ENCODE peak calls at places on chromosomes 5 and 9, in ten cellular contexts. H is Peyer's patch, K is HCT116, P is ovary, S is upper lobe of left lung, Q is uterus, V is tibial nerve, U is GM12891, O is spleen, W is adrenal gland. G is an unnamed sample.

GRCh38 chr5:149729150-149729549 is 960 bp upstream of the PPARGC1B start:
- DNase-seq in H (no peak), U (no peak), W (no peak), S (peak; percentile 45), O (no peak), V (no peak), K (no peak), P (no peak), Q (no peak), G (no peak)

GRCh38 chr9:109652112-109652511 is 127.9 kb upstream of the PALM2AKAP2 start:
- DNase-seq in P (no peak), O (no peak), H (no peak), S (no peak), K (no peak), V (no peak), Q (no peak), U (no peak), W (no peak), G (no peak)

GRCh38 chr9:120917285-120917684 is 9.3 kb downstream of the TRAF1 start:
- DNase-seq in S (no peak), O (no peak), H (no peak), P (no peak), K (no peak), W (no peak), Q (no peak), V (no peak), U (no peak), G (no peak)

GRCh38 chr9:112540800-112541199 is 54.2 kb downstream of the KIAA1958 start:
- DNase-seq in K (no peak), O (no peak), U (no peak), Q (no peak), V (no peak), W (no peak), S (no peak), H (no peak), P (no peak), G (no peak)

GRCh38 chr9:125694478-125694877 is 12.5 kb downstream of the MAPKAP1 start:
- DNase-seq in U (no peak), K (no peak), P (no peak), Q (no peak), V (no peak), O (no peak), H (no peak), S (no peak), W (no peak), G (no peak)

GRCh38 chr5:80318212-80318611 is 1.6 kb upstream of the SPZ1 start:
- DNase-seq in W (peak; percentile 29), U (no peak), K (no peak), P (peak; percentile 34), O (no peak), S (no peak), H (no peak), Q (peak; percentile 50), V (peak; percentile 10), G (no peak)

GRCh38 chr5:14810282-14810681 is 61.3 kb downstream of the ANKH start:
- DNase-seq in P (no peak), O (no peak), H (no peak), V (no peak), K (no peak), Q (no peak), U (no peak), W (no peak), S (no peak), G (no peak)

GRCh38 chr9:129483467-129484324 is 137.2 kb downstream of the C9orf50 start:
- DNase-seq in W (peak; percentile 96), O (peak; percentile 84), P (peak; percentile 94), S (no peak), K (peak; percentile 72), H (peak; percentile 47), U (no peak), Q (peak; percentile 96), V (peak; percentile 92), G (no peak)

GRCh38 chr5:173229381-173229959 is 5.5 kb downstream of the NKX2-5 start:
- DNase-seq in P (no peak), Q (no peak), H (no peak), S (no peak), O (peak; percentile 66), V (peak; percentile 14), K (no peak), U (no peak), W (no peak), G (no peak)

GRCh38 chr5:139377226-139377625 is 5.9 kb downstream of the SLC23A1 start:
- DNase-seq in K (no peak), O (peak; percentile 33), Q (peak; percentile 4), S (no peak), V (no peak), P (peak; percentile 8), W (no peak), U (no peak), H (no peak), G (no peak)
- TF ChIP-seq POLR2A in K (no peak), O (no peak), Q (no peak), S (no peak), V (no peak), P (no peak), W (no peak), U (no peak), H (no peak), G (no peak)

DNA sequence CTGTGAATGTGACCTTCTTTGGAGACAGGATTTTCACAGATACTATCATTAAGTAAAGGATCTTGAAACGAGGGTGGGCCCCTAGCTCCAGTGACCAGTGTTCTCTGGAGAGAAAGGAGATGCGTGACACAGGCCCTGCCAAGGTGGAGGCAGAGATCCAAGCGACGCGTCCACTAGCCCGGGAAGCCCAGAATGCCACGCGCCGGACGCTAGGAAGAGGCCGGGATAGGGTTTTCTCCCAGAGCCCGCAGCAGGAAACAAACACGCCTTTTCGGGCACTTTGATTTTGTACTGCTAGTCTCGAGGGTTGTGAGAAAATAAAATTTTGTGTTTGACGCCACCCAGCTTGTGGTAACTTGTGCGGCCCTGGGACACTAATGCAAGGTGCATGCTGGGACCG is 29.6 kb upstream of the VDAC1 start:
- DNase-seq in H (no peak), W (no peak), S (no peak), U (no peak), O (peak; percentile 62), V (no peak), P (no peak), Q (no peak), K (no peak), G (no peak)
- TF ChIP-seq POLR2A in H (no peak), W (no peak), S (no peak), U (no peak), O (no peak), V (no peak), P (no peak), Q (no peak), K (no peak), G (no peak)

DNA sequence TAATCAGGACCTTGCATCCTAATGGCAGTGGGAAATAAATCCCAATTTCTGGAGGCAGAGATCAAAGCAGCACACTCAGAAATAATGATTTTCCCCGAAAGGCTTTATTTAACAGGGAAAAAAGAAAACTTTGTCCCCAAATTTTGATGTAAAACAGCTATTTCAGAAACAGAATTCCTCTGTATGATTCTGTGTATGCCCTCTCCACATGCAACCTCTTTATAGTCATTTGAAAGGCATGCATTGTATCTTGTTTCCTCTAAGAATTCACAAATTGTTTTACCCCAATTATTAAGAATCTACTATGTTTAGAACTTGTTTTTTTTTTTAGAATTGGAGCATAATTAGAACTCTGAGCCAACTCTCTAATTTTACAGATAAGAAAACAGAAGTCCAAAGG is 2.7 kb upstream of the PTAR1 start:
- DNase-seq in K (no peak), V (no peak), U (no peak), W (no peak), Q (no peak), P (no peak), S (no peak), H (no peak), O (no peak), G (no peak)
- TF ChIP-seq POLR2A in K (no peak), V (no peak), U (no peak), W (no peak), Q (no peak), P (no peak), S (no peak), H (no peak), O (no peak), G (no peak)

DNA sequence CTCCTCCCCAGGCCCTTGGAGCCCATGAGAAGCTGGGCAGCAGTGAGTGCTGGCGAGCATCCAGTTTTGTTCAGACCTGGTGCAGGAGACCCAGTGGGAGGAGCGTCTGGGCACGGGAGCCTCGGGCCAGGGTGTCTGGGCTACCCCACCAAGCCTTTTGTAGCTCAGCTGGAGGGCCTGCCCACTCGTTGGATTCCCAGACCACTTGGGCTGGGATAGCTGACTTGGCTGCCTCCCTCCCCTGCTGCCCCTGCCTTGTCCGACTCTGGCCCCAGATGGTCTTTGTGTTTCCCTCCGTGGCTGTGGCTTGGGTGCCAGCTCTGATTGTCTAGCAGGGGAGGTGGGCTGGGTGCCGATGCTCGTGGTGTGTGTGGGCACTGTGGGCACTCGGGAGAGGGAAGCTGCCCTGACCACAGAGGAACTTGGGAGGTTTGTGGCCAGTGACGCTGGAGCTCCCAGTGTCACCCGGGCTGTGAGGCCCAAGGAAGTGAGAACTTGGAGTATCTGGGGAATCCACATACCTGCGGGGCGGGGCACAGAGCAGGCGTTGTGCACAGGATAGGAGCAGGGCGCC is 47.3 kb downstream of the WNK2 start:
- DNase-seq in Q (no peak), P (no peak), V (no peak), S (peak; percentile 54), H (no peak), O (peak; percentile 76), W (no peak), U (no peak), K (no peak), G (no peak)
- TF ChIP-seq POLR2A in Q (no peak), P (no peak), V (no peak), S (no peak), H (peak; percentile 35), O (no peak), W (no peak), U (no peak), K (no peak), G (no peak)

GRCh38 chr9:35828716-35829083 is at the start of gene FAM221B:
- DNase-seq in W (no peak), S (peak; percentile 69), U (no peak), H (no peak), V (no peak), Q (no peak), O (peak; percentile 89), K (no peak), P (peak; percentile 60), G (no peak)
- TF ChIP-seq POLR2A in W (no peak), S (no peak), U (no peak), H (no peak), V (no peak), Q (no peak), O (no peak), K (no peak), P (no peak), G (no peak)